ENCODE peak calls at places on chromosomes 1 and 21, in four cellular contexts. I, B, J and Z are unnamed samples.

GRCh38 chr1:236059011-236059410 is 5.9 kb downstream of the NID1 start:
- DNase-seq in J (no peak), B (no peak), I (no peak), Z (no peak)

GRCh38 chr1:201166964-201167624 is 12.8 kb upstream of the TMEM9 start:
- DNase-seq in B (no peak), I (no peak), J (no peak), Z (no peak)

GRCh38 chr1:68819190-68819829 is 322.4 kb upstream of the DEPDC1 start:
- DNase-seq in I (no peak), J (no peak), B (peak), Z (peak)

GRCh38 chr1:39960461-39960958 is 5.6 kb downstream of the MFSD2A start:
- DNase-seq in J (peak), B (peak), I (peak), Z (peak)

GRCh38 chr21:25456672-25457071 is 150.6 kb downstream of the MRPL39 start:
- DNase-seq in J (no peak), B (no peak), I (no peak), Z (no peak)

GRCh38 chr21:29601072-29601471 is 302.4 kb downstream of the BACH1 start:
- DNase-seq in B (no peak), J (no peak), I (no peak), Z (no peak)

GRCh38 chr1:150708595-150708994 is 11.6 kb upstream of the GOLPH3L start:
- DNase-seq in I (no peak), J (no peak), B (no peak), Z (no peak)

GRCh38 chr1:9630331-9631081 is 21.0 kb upstream of the PIK3CD start:
- DNase-seq in J (no peak), B (no peak), I (no peak), Z (no peak)

GRCh38 chr1:193114485-193115095 is 7.2 kb upstream of the CDC73 start:
- DNase-seq in B (no peak), J (no peak), I (no peak), Z (no peak)

GRCh38 chr1:207021139-207021861 is 11.3 kb downstream of the C1orf116 start:
- DNase-seq in I (no peak), J (no peak), B (peak), Z (peak)

GRCh38 chr1:63873751-63874150 is 99.9 kb downstream of the ROR1 start:
- DNase-seq in J (no peak), I (no peak), B (no peak), Z (no peak)

GRCh38 chr1:119294728-119295127 is 73.9 kb upstream of the HAO2 start:
- DNase-seq in I (no peak), B (no peak), J (no peak), Z (no peak)

GRCh38 chr1:211280910-211281309 is 21.7 kb downstream of the RCOR3 start:
- DNase-seq in B (no peak), I (no peak), J (no peak), Z (no peak)

GRCh38 chr1:22018583-22019559 is 17.4 kb downstream of the CELA3A start:
- DNase-seq in J (no peak), I (peak), B (peak), Z (peak)

GRCh38 chr1:165068716-165069115 is 287.8 kb downstream of the LMX1A start:
- DNase-seq in J (no peak), I (no peak), B (no peak), Z (no peak)

GRCh38 chr1:26237230-26237966 is 3.4 kb downstream of the CEP85 start:
- DNase-seq in I (no peak), B (peak), J (no peak), Z (peak)

GRCh38 chr1:239954836-239955235 is 136.8 kb upstream of the FMN2 start:
- DNase-seq in J (no peak), B (no peak), I (no peak), Z (no peak)

GRCh38 chr1:235112297-235113182 is 16.1 kb downstream of the TOMM20 start:
- DNase-seq in J (no peak), I (no peak), B (no peak), Z (no peak)

GRCh38 chr21:14271053-14271452 is 55.1 kb downstream of the RBM11 start:
- DNase-seq in J (no peak), I (no peak), B (no peak), Z (no peak)

GRCh38 chr1:185044981-185045792 is at the start of gene RNF2:
- DNase-seq in B (peak), J (peak), I (peak), Z (peak)

GRCh38 chr1:158008630-158009029 is 15.2 kb downstream of the KIRREL1 start:
- DNase-seq in J (no peak), B (peak), I (no peak), Z (peak)

GRCh38 chr1:200673952-200674823 is 4.5 kb upstream of the DDX59 start:
- DNase-seq in I (no peak), J (no peak), B (peak), Z (peak)

GRCh38 chr1:211384524-211384923 is 57.9 kb downstream of the TRAF5 start:
- DNase-seq in J (no peak), B (no peak), I (no peak), Z (no peak)

GRCh38 chr1:154524881-154525280 is 22.7 kb upstream of the SHE start:
- DNase-seq in B (no peak), I (no peak), J (no peak), Z (no peak)

GRCh38 chr1:230137328-230137815 is 70.3 kb downstream of the GALNT2 start:
- DNase-seq in I (no peak), B (no peak), J (no peak), Z (no peak)

GRCh38 chr1:190563230-190563629 is 85.6 kb upstream of the BRINP3 start:
- DNase-seq in B (no peak), I (no peak), J (no peak), Z (no peak)

GRCh38 chr1:218250492-218250891 is 34.6 kb upstream of the RRP15 start:
- DNase-seq in B (no peak), I (no peak), J (no peak), Z (peak)

DNA sequence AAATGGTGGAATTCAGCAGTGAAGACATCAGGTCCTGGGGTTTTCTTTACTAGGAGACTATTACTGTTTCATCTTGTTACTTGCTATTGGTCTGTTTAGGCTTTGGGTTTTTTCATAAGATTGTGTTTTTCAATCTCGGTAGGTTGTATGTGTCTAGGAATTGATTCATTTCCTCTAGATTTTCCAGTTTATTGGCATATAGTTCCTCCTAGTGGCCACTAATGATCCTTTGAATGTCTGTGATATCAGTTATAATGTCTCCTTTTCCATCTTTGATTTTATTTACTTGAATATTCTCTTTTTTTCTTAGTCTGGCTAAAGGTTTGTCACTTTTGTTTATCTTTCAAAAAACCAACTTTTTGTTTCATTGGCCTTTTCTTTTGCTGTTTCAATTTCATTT is 233.0 kb downstream of the RWDD3 start:
- DNase-seq in B (no peak), I (no peak), J (no peak), Z (no peak)
- TF ChIP-seq CTCF in B (no peak), I (no peak), J (peak), Z (no peak)

GRCh38 chr1:29500041-29500440 is 263.7 kb downstream of the PTPRU start:
- DNase-seq in B (no peak), J (no peak), I (no peak), Z (no peak)

GRCh38 chr1:29496701-29497100 is 260.4 kb downstream of the PTPRU start:
- DNase-seq in B (no peak), J (no peak), I (no peak), Z (no peak)

GRCh38 chr1:29497395-29498125 is 261.2 kb downstream of the PTPRU start:
- DNase-seq in B (no peak), I (no peak), J (no peak), Z (no peak)

GRCh38 chr1:29499101-29499650 is 262.9 kb downstream of the PTPRU start:
- DNase-seq in J (no peak), I (no peak), B (no peak), Z (no peak)

DNA sequence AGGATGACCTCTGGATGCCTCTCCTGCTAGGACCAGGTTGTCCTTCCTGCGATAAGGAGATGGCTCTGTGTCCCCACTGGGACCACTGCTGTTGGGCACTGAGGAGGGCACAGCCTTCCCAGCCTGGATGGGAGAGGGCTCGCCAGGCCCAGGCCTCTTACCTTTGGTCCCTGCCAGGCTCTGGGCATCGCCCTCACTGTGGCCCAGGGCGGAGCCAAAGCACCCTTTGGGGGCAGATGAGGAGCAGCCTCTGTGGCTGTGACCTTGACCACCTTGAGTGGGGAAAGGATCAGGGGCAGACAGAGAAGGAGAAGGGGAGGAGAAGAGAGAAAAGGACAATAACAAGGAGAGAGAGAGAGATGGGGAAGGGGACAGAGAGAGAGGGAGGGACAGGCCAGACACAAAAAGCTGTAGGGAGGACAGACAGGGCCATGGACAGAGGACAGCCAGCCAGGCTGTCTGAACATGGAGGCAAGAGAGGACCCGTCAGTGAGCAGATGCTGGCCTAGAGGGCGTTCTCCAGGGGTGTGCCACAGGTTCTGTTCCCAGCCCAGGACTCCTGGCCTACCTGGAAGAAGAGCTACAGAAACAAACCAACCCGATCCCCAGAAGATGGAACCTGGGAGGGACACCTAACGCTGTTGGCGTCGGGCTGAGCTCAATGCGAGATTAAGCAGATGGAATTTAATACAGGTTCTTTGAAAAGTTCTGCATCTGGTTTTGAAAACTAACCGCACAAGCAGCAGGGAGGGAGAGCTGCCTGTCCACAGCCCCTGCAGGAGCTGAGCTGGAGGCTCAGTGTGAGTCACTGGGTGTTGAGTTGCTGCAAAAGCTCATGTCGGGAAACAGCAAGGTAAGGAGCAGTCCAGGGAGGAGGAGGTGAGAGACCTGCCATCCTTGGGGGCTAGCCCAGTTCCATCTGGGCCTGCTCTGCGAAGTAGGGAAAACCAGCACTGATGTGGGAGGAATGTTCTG is 262.1 kb downstream of the PTPRU start:
- DNase-seq in I (no peak), B (peak), J (no peak), Z (peak)
- TF ChIP-seq CTCF in I (no peak), B (no peak), J (no peak), Z (no peak)

GRCh38 chr1:21001042-21001441 is 175.7 kb downstream of the EIF4G3 start:
- DNase-seq in B (no peak), J (no peak), I (no peak), Z (no peak)

GRCh38 chr1:21000245-21000594 is 176.5 kb downstream of the EIF4G3 start:
- DNase-seq in J (no peak), I (no peak), B (no peak), Z (no peak)

GRCh38 chr1:20999525-21000244 is 177.0 kb downstream of the EIF4G3 start:
- DNase-seq in I (no peak), J (no peak), B (no peak), Z (no peak)

GRCh38 chr1:20994176-20994575 is 182.5 kb downstream of the EIF4G3 start:
- DNase-seq in I (no peak), B (no peak), J (no peak), Z (no peak)

DNA sequence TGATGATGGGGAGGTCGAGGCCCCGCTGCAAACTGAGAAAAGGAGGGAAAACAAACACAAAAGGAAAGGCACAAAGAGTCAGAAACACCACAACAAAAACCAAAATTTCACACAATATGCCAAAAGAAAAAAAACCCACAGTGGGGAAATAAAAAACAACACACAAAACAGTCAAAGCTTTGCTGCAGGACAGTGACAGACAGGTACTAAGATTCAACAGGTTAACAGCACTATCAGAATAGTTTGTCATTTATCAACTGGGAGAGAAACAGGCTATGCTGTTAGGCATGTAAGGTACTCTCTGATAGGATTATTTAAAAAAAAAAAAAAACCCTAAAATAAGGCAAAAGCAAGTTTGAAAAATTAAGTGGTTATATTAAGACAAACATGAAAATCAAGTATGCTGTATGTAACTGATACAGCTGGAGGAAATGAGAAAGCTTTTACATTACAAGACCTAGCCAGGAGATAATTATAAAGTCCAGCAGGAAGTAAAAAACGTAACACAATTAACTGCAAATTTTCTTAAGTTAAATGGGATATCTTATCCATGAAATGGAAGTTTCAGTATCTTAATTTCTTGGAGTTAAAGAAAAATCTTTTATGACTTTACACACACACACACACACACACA is 179.0 kb downstream of the EIF4G3 start:
- DNase-seq in I (no peak), J (no peak), B (no peak), Z (no peak)
- TF ChIP-seq CTCF in I (no peak), J (no peak), B (no peak), Z (no peak)

GRCh38 chr1:100606438-100606837 is 68.5 kb downstream of the GPR88 start:
- DNase-seq in J (peak), B (peak), I (peak), Z (peak)
- TF ChIP-seq CTCF in J (peak), B (peak), I (peak), Z (peak)

GRCh38 chr1:2530501-2531361 is 668 bp upstream of the HES5 start:
- DNase-seq in I (no peak), B (peak), J (no peak), Z (peak)
- TF ChIP-seq CTCF in I (no peak), B (peak), J (no peak), Z (no peak)

DNA sequence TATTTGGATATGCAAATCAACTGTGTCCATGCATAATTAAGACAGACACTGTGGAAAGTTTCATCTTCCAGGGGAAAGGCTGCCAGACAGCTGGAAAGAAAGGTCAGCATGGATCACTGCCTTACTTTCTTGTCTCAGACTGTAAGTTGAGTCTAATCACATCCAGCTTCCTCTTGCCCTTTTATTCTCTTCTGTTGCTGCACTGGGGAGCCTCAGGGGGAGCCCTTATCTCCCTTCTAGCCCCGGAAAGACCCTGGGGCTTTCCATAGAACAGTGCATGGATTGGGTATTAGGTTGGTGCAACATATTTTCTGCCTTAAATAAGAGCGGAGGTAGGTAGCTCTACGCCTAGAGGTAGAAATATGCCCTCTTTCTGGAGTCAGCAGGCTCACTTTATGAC is 182.9 kb downstream of the OMA1 start:
- DNase-seq in J (no peak), B (no peak), I (no peak), Z (no peak)
- TF ChIP-seq CTCF in J (no peak), B (no peak), I (no peak), Z (no peak)

DNA sequence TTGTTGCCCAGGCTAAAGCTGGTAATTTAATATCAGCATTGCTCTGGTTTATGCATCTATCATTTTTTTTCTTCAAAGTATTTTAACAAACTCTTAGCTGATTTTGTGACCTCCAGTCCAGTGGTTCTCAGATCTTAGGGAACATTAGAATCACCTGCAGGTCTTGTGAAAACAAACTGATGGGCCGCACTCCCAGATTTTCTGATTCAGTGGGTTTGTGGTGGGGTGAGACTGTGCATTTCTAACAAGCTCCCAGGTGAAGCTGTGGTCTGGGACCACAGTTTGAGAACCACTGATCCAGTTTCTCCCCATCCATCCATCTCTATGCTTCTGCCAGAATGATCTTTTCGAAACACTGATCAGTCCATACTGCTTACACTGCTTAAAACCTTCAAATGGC is 305.7 kb upstream of the USP24 start:
- DNase-seq in J (no peak), B (no peak), I (no peak), Z (no peak)
- TF ChIP-seq CTCF in J (no peak), B (no peak), I (no peak), Z (no peak)

DNA sequence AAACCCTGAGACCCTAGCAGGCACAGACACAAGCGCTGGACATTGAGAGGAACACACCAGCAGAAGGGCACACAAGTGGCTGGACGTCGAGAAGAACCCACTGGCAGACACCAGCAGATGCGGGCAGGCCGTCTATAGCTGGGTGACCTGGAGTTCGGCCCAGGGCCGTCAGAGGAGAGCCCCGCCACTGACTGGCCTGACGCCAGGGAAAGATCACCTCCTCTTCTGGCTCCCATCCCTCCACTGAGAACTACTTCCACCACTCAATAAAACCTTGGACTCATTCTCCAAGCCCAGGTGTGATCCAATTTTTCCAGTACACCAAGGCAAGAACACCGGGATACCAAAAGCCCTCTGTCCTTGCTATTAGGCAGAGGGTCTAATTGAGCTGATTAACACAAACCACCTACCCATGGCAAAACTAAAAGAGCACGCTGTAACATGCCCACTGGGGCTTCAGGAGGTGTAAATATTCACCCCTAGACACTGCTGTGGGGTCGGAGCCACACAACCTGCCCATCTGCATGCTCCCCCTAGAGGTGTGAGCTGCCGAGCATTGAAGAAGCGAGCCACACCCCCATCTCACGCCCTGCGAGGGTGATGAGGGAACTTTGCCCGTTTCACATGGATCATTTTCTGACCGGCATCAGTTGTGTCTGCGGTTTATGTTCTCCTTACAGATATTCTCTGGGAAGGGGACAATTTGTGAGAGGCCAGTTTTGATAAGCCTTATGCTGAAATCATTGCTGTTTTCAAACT is 104.8 kb downstream of the HLX start:
- DNase-seq in I (no peak), B (no peak), J (no peak), Z (peak)
- TF ChIP-seq CTCF in I (no peak), B (no peak), J (no peak), Z (peak)

GRCh38 chr1:41811978-41812852 is 106.5 kb downstream of the HIVEP3 start:
- DNase-seq in I (no peak), B (peak), J (peak), Z (peak)

GRCh38 chr1:41813220-41813619 is 105.5 kb downstream of the HIVEP3 start:
- DNase-seq in I (no peak), J (no peak), B (no peak), Z (no peak)

GRCh38 chr1:41809716-41810115 is 109.0 kb downstream of the HIVEP3 start:
- DNase-seq in I (no peak), J (no peak), B (no peak), Z (no peak)

GRCh38 chr1:41811051-41811795 is 107.5 kb downstream of the HIVEP3 start:
- DNase-seq in I (no peak), J (no peak), B (peak), Z (no peak)

GRCh38 chr1:41810446-41810845 is 108.3 kb downstream of the HIVEP3 start:
- DNase-seq in B (peak), I (no peak), J (no peak), Z (peak)
- TF ChIP-seq CTCF in B (no peak), I (no peak), J (no peak), Z (no peak)